ENCODE peak calls at places on chromosomes 11 and 22, in four cellular contexts. A is tibial nerve, E is HFFc6, K is GM10248. H is an unnamed sample.

GRCh38 chr11:44333271-44334218 is 23.6 kb upstream of the ALX4 start:
- DNase-seq in K (no peak), A (no peak), E (no peak), H (no peak)

GRCh38 chr11:87180743-87181142 is 143.0 kb downstream of the TMEM135 start:
- DNase-seq in A (no peak), K (no peak), E (peak), H (no peak)

GRCh38 chr11:96075532-96075959 is 151.6 kb upstream of the MTMR2 start:
- DNase-seq in A (no peak), K (peak), E (no peak), H (no peak)

GRCh38 chr11:56624661-56625110 is 10.0 kb upstream of the OR5M1 start:
- DNase-seq in A (no peak), E (peak), K (no peak), H (no peak)

GRCh38 chr11:2664886-2665746 is 34.7 kb downstream of the KCNQ1OT1 start:
- DNase-seq in K (no peak), A (no peak), E (no peak), H (no peak)

GRCh38 chr11:66880484-66881211 is 23.8 kb downstream of the LRFN4 start:
- DNase-seq in K (no peak), E (no peak), A (no peak), H (no peak)

GRCh38 chr22:45544588-45545170 is 42.0 kb downstream of the FBLN1 start:
- DNase-seq in K (no peak), A (no peak), E (no peak), H (no peak)

GRCh38 chr11:79249341-79249993 is 191.4 kb downstream of the TENM4 start:
- DNase-seq in E (peak), A (no peak), K (no peak), H (no peak)

GRCh38 chr11:7571640-7572000 is 57.8 kb downstream of the PPFIBP2 start:
- DNase-seq in E (peak), A (peak), K (peak), H (no peak)

GRCh38 chr11:66055021-66055420 is 2.9 kb downstream of the SF3B2 start:
- DNase-seq in K (no peak), E (no peak), A (no peak), H (no peak)

GRCh38 chr11:119773016-119773415 is 44.0 kb upstream of the NECTIN1 start:
- DNase-seq in E (no peak), K (no peak), A (no peak), H (no peak)

GRCh38 chr11:95831198-95831883 is 41.0 kb downstream of the CEP57 start:
- DNase-seq in A (no peak), E (peak), K (no peak), H (no peak)

GRCh38 chr11:66002648-66003225 is 434 bp downstream of the BANF1 start:
- DNase-seq in E (peak), A (no peak), K (peak), H (no peak)

GRCh38 chr11:85826096-85826855 is 15.3 kb upstream of the SYTL2 start:
- DNase-seq in K (peak), A (no peak), E (peak), H (no peak)

GRCh38 chr22:45262195-45262930 is 21.7 kb upstream of the KIAA0930 start:
- DNase-seq in A (no peak), E (no peak), K (no peak), H (no peak)

GRCh38 chr11:47967577-47968230 is 12.7 kb upstream of the PTPRJ start:
- DNase-seq in E (no peak), A (no peak), K (no peak), H (no peak)

GRCh38 chr22:31248138-31248745 is 36.1 kb downstream of the LIMK2 start:
- DNase-seq in K (peak), E (peak), A (peak), H (no peak)

GRCh38 chr22:42438293-42438650 is 6.1 kb upstream of the NFAM1 start:
- DNase-seq in E (no peak), A (no peak), K (no peak), H (no peak)

GRCh38 chr11:25734592-25735211 is 597.2 kb upstream of the ANO3 start:
- DNase-seq in A (no peak), K (no peak), E (no peak), H (no peak)

GRCh38 chr11:64438986-64439771 is 80.2 kb downstream of the RPS6KA4 start:
- DNase-seq in A (no peak), E (no peak), K (no peak), H (no peak)

GRCh38 chr11:23954730-23955129 is 542.1 kb upstream of the LUZP2 start:
- DNase-seq in E (no peak), A (no peak), K (no peak), H (no peak)

GRCh38 chr11:93552874-93553273 is 9.7 kb upstream of the SMCO4 start:
- DNase-seq in K (no peak), E (no peak), A (no peak), H (no peak)

GRCh38 chr11:121095561-121095960 is 5.5 kb upstream of the TECTA start:
- DNase-seq in E (no peak), K (no peak), A (no peak), H (no peak)

GRCh38 chr22:19576460-19577421 is 52.5 kb upstream of the CLDN5 start:
- DNase-seq in K (peak), E (peak), A (no peak), H (peak)

GRCh38 chr22:19111584-19111983 is 10.6 kb downstream of the DGCR2 start:
- DNase-seq in K (no peak), E (no peak), A (no peak), H (no peak)

GRCh38 chr22:29951675-29952413 is 68.9 kb downstream of the MTMR3 start:
- DNase-seq in A (no peak), K (no peak), E (no peak), H (no peak)

GRCh38 chr22:36691488-36691887 is 12.1 kb downstream of the CACNG2 start:
- DNase-seq in K (no peak), A (no peak), E (no peak), H (no peak)

DNA sequence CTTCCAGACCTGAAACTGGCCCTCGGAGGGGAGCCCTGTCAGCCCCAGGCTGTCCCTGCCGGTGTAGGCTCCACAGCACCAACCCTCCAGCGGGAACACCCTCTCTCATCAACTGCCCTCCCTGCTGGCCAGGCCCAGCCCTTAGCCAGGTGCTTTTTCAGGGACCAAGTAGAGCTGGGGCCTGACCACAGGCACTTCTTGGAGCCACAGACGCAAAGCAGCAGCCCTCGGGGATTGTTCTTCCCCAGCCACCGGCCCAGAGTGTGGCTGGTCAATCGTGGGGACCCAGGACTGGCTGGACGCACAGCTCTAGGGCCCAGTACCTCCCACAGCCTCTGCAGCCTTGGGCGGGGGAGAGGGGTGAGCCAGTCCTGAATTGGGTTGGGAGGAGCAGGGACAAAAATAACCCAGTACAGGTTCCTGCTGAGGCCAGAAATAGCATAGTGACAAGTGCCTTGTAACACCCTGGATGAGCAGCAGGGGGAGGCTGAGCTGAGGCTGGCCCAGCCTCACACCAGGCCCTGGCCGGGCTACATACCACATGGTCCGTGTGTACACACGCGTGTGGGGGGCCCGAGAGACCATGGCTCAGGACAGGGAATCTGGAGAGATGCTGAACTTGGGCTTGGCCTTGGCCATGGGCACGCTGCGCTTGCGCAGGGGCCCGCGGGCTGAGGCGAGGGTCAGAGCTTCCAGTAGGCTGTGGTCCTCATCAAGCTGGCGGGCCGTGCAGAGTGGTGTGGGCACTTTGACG is 2.0 kb downstream of the KCNJ11 start:
- DNase-seq in K (peak), A (no peak), E (peak), H (no peak)
- TF ChIP-seq CTCF in K (peak), A (peak), E (peak), H (peak)

DNA sequence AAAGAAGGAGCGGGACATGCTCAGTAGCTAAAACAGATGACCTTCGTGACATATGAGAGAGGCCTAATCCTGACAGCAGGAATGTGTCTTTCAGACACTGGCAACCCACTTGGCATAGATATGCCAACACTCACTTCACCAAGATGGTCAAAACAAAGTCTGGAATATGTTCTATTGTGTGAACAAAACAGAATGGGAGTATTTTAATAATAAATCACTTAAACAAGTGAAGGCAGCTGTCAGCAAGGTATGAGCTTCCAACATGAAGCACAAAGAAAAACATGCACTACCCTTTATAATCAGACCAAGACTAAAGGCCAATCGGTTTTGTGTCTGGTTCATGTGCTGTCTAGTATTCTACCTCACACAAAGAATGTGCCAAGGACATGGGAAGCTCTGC is 23.1 kb downstream of the CCDC34 start:
- DNase-seq in A (no peak), E (no peak), K (no peak), H (no peak)
- TF ChIP-seq CTCF in A (no peak), E (no peak), K (no peak), H (no peak)

DNA sequence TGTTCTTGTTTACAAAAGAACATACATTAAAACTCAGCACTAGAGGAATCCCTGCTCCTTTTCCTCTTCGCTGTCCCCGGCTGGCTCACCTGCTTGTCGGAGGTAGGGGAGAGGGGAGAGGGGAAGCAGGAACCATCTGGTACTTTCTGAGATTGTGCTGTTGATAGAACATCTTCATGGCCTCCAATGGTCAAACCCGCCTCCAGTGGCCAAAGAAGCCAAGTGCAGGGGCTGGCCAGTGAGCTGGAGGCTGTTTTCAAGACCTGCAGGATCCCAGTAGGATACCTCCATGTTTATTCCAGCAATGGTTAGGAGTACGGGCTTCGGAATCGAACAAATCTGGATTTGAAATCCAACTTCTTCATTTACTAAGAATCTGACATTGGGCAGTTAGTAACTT is 92.6 kb downstream of the PKNOX2 start:
- DNase-seq in A (no peak), E (no peak), K (no peak), H (no peak)
- TF ChIP-seq CTCF in A (no peak), E (peak), K (no peak), H (no peak)

GRCh38 chr11:59284773-59285129 is 72.0 kb upstream of the MPEG1 start:
- DNase-seq in A (no peak), E (no peak), K (no peak), H (no peak)
- TF ChIP-seq CTCF in A (no peak), E (peak), K (no peak), H (no peak)

H was measured in natural killer cell.